ENCODE peak calls at places on chromosomes 1 and 21, in ten cellular contexts. D, U, X, O, E, V, J, G, F and Y are unnamed samples.

GRCh38 chr1:12629974-12630760 is 12.2 kb upstream of the DHRS3 start:
- DNase-seq in O (no peak), F (no peak), E (no peak), J (no peak), X (no peak), V (no peak), G (peak), U (no peak), D (no peak), Y (no peak)

GRCh38 chr1:114482585-114482984 is 28.4 kb downstream of the TRIM33 start:
- DNase-seq in V (no peak), O (no peak), U (peak), F (no peak), D (no peak), G (no peak), J (peak), X (no peak), E (no peak), Y (no peak)

GRCh38 chr1:232142403-232143314 is 487.3 kb downstream of the SIPA1L2 start:
- DNase-seq in G (no peak), O (peak), V (peak), J (no peak), E (no peak), U (peak), X (no peak), D (peak), F (peak), Y (peak)

GRCh38 chr1:174200746-174201145 is 41.4 kb downstream of the RABGAP1L start:
- DNase-seq in V (no peak), U (no peak), D (no peak), G (no peak), E (no peak), X (no peak), O (no peak), J (no peak), F (no peak), Y (no peak)

GRCh38 chr1:24126023-24126671 is 14.2 kb upstream of the MYOM3 start:
- DNase-seq in V (no peak), X (no peak), G (peak), F (no peak), D (peak), E (no peak), U (no peak), O (no peak), J (no peak), Y (no peak)

GRCh38 chr1:225760531-225760930 is 17.1 kb upstream of the SRP9 start:
- DNase-seq in V (peak), U (no peak), D (no peak), G (no peak), E (no peak), J (no peak), O (peak), F (no peak), X (no peak), Y (no peak)

GRCh38 chr1:28580706-28581530 is 11.1 kb upstream of the RAB42 start:
- DNase-seq in U (peak), E (no peak), X (peak), G (peak), D (peak), V (peak), J (no peak), F (no peak), O (peak), Y (peak)

GRCh38 chr1:60825593-60825992 is 256.8 kb upstream of the NFIA start:
- DNase-seq in D (no peak), G (no peak), E (no peak), V (no peak), O (no peak), F (peak), J (peak), X (no peak), U (peak), Y (no peak)

GRCh38 chr21:32046191-32046590 is 173.4 kb downstream of the HUNK start:
- DNase-seq in V (no peak), J (no peak), G (no peak), F (no peak), E (no peak), X (no peak), D (no peak), O (no peak), U (no peak), Y (peak)

GRCh38 chr1:213669964-213670691 is 317.6 kb upstream of the PROX1 start:
- DNase-seq in U (peak), O (no peak), V (no peak), X (no peak), D (no peak), J (no peak), G (no peak), F (no peak), E (no peak), Y (no peak)

GRCh38 chr1:187153047-187153446 is 324.3 kb downstream of the PLA2G4A start:
- DNase-seq in U (no peak), V (no peak), D (no peak), O (no peak), E (no peak), X (no peak), G (no peak), J (no peak), F (no peak), Y (no peak)

GRCh38 chr1:87226341-87226760 is 102.3 kb upstream of the LMO4 start:
- DNase-seq in F (peak), O (peak), V (peak), D (peak), G (peak), X (peak), J (no peak), U (peak), E (peak), Y (peak)

GRCh38 chr1:37841652-37842051 is 17.7 kb downstream of the MTF1 start:
- DNase-seq in V (no peak), O (no peak), U (no peak), E (no peak), G (no peak), F (no peak), D (no peak), J (no peak), X (no peak), Y (no peak)

GRCh38 chr1:89531480-89532139 is 7.0 kb downstream of the LRRC8B start:
- DNase-seq in X (no peak), O (no peak), D (no peak), F (no peak), V (no peak), J (no peak), G (no peak), U (no peak), E (no peak), Y (no peak)

GRCh38 chr1:1426961-1427934 is 6.2 kb upstream of the ANKRD65 start:
- DNase-seq in J (no peak), U (peak), E (no peak), G (peak), X (peak), D (no peak), V (peak), O (peak), F (peak), Y (no peak)

GRCh38 chr1:94335950-94336349 is 82.2 kb upstream of the ABCD3 start:
- DNase-seq in F (no peak), D (peak), U (peak), E (peak), O (peak), J (peak), V (peak), X (peak), G (no peak), Y (peak)

GRCh38 chr1:41018039-41018438 is 3.5 kb downstream of the SLFNL1 start:
- DNase-seq in O (peak), G (no peak), X (no peak), V (no peak), D (no peak), E (no peak), U (no peak), F (no peak), J (no peak), Y (no peak)

GRCh38 chr1:154751690-154752089 is 118.4 kb downstream of the KCNN3 start:
- DNase-seq in U (no peak), G (no peak), D (peak), V (no peak), X (no peak), F (no peak), J (no peak), E (no peak), O (no peak), Y (peak)

GRCh38 chr1:62435231-62436038 is 1.4 kb upstream of the USP1 start:
- DNase-seq in G (no peak), X (no peak), E (no peak), U (peak), F (no peak), V (peak), J (no peak), D (no peak), O (peak), Y (no peak)

GRCh38 chr1:205688171-205688570 is 7.9 kb upstream of the SLC45A3 start:
- DNase-seq in F (no peak), E (no peak), G (peak), O (peak), X (no peak), U (no peak), J (no peak), V (no peak), D (no peak), Y (no peak)

GRCh38 chr1:43834280-43835140 is 99.1 kb upstream of the ARTN start:
- DNase-seq in D (peak), U (no peak), F (peak), X (peak), E (no peak), G (peak), V (no peak), O (no peak), J (peak), Y (peak)

GRCh38 chr1:161131721-161132409 is 602 bp downstream of the DEDD start:
- DNase-seq in G (no peak), F (no peak), U (peak), X (peak), V (no peak), E (no peak), O (no peak), J (no peak), D (peak), Y (peak)

GRCh38 chr21:15054089-15054488 is 10.7 kb downstream of the NRIP1 start:
- DNase-seq in O (no peak), D (no peak), X (no peak), F (no peak), V (no peak), G (no peak), U (no peak), J (no peak), E (no peak), Y (no peak)

GRCh38 chr1:231590453-231591198 is 36.0 kb upstream of the DISC1 start:
- DNase-seq in O (no peak), E (peak), D (peak), U (peak), V (peak), G (no peak), J (no peak), F (no peak), X (peak), Y (peak)

GRCh38 chr1:94864821-94865220 is 44.7 kb downstream of the SLC44A3 start:
- DNase-seq in E (no peak), G (no peak), F (no peak), V (peak), D (peak), O (no peak), J (no peak), X (peak), U (peak), Y (peak)

GRCh38 chr1:4428711-4429110 is 225.7 kb upstream of the AJAP1 start:
- DNase-seq in F (no peak), G (no peak), V (no peak), J (no peak), U (no peak), D (no peak), X (no peak), E (no peak), O (no peak), Y (no peak)

GRCh38 chr1:8858888-8859706 is 19.4 kb downstream of the ENO1 start:
- DNase-seq in F (no peak), X (peak), D (peak), E (no peak), G (no peak), U (peak), O (no peak), J (no peak), V (no peak), Y (peak)

GRCh38 chr1:97903626-97904025 is 17.2 kb downstream of the DPYD start:
- DNase-seq in G (no peak), E (no peak), J (no peak), F (no peak), D (peak), X (no peak), O (no peak), V (no peak), U (no peak), Y (peak)

GRCh38 chr1:170310014-170310405 is 164.3 kb downstream of the NTMT2 start:
- DNase-seq in X (no peak), O (no peak), E (no peak), U (no peak), V (no peak), F (no peak), J (no peak), D (peak), G (no peak), Y (no peak)

GRCh38 chr1:245698860-245699259 is 544.1 kb downstream of the KIF26B start:
- DNase-seq in X (no peak), G (no peak), U (no peak), D (no peak), O (no peak), E (no peak), V (no peak), J (no peak), F (peak), Y (no peak)

GRCh38 chr1:171563675-171564074 is 58.4 kb upstream of the MYOCOS start:
- DNase-seq in D (peak), U (no peak), V (no peak), G (no peak), X (no peak), O (no peak), E (no peak), J (no peak), F (no peak), Y (peak)

GRCh38 chr1:201754353-201754752 is 74.6 kb upstream of the IPO9 start:
- DNase-seq in U (peak), X (no peak), V (no peak), G (no peak), J (no peak), F (no peak), D (peak), O (no peak), E (no peak), Y (peak)

GRCh38 chr21:41066086-41066938 is 101.6 kb upstream of the BACE2 start:
- DNase-seq in V (no peak), U (no peak), X (no peak), D (no peak), F (no peak), O (no peak), G (no peak), E (no peak), J (no peak), Y (peak)

GRCh38 chr1:21599402-21599801 is 69.8 kb downstream of the RAP1GAP start:
- DNase-seq in O (no peak), G (peak), U (no peak), E (no peak), D (no peak), V (no peak), X (no peak), J (no peak), F (no peak), Y (no peak)

GRCh38 chr21:16071082-16071481 is 341.3 kb downstream of the USP25 start:
- DNase-seq in O (no peak), U (peak), J (no peak), V (peak), F (peak), X (no peak), D (peak), G (no peak), E (no peak), Y (peak)
- H3K4me3 ChIP-seq in O (peak), U (no peak), J (no peak), V (peak), F (peak), X (no peak), D (peak), G (peak), E (no peak), Y (peak)

GRCh38 chr1:11170102-11170501 is 19.1 kb upstream of the ANGPTL7 start:
- DNase-seq in G (no peak), X (no peak), U (no peak), E (no peak), J (no peak), V (no peak), D (no peak), O (no peak), F (no peak), Y (no peak)
- TF ChIP-seq CTCF in G (no peak), X (no peak), U (no peak), E (no peak), J (no peak), V (no peak), D (no peak), O (no peak), F (no peak), Y (no peak)

GRCh38 chr1:223748773-223749733 is 36.7 kb downstream of the CAPN2 start:
- DNase-seq in O (peak), V (peak), G (peak), X (peak), F (peak), E (no peak), D (peak), J (peak), U (peak), Y (peak)
- H3K4me3 ChIP-seq in O (peak), V (peak), G (peak), X (peak), F (peak), E (peak), D (no peak), J (peak), U (peak), Y (peak)

DNA sequence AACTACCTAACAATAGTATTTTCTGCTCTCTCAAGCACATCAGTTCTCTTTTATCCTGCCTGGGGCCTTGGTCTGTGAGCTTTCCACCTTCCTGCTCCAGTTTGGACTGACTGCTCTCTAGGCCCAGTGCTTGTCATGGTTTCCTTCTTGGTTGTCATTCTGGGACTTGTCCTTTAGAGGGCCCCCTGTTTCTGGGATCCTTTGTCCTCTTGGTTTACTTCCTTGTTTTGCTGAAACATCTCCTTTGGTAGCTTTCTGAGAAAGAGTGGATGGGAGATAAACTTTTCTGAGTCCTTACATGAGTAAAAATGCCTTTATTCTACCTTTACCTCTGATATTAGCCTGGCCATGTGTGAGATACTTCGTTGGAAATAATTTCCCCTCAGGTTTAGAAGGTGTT is 4.7 kb downstream of the SLC1A7 start:
- DNase-seq in J (no peak), E (no peak), D (peak), X (no peak), G (no peak), F (no peak), V (no peak), U (peak), O (no peak), Y (no peak)
- TF ChIP-seq CTCF in J (peak), E (no peak), D (peak), X (no peak), G (no peak), F (no peak), V (no peak), U (peak), O (no peak), Y (peak)

GRCh38 chr1:209583408-209583807 is at the start of gene CAMK1G:
- DNase-seq in E (no peak), U (peak), X (peak), V (peak), D (peak), O (no peak), F (no peak), J (no peak), G (no peak), Y (peak)
- H3K4me3 ChIP-seq in E (no peak), U (peak), X (peak), V (peak), D (no peak), O (no peak), F (peak), J (no peak), G (peak), Y (peak)

GRCh38 chr1:10515627-10516026 is 40.9 kb downstream of the PEX14 start:
- DNase-seq in U (no peak), X (no peak), F (no peak), D (no peak), V (no peak), E (no peak), O (no peak), J (no peak), G (no peak), Y (no peak)
- TF ChIP-seq CTCF in U (no peak), X (no peak), F (no peak), D (no peak), V (no peak), E (no peak), O (no peak), J (no peak), G (no peak), Y (no peak)

GRCh38 chr1:47537966-47538365 is 100.1 kb downstream of the FOXD2 start:
- DNase-seq in D (no peak), X (no peak), U (no peak), V (no peak), O (no peak), F (no peak), G (no peak), E (no peak), J (no peak), Y (no peak)
- H3K4me3 ChIP-seq in D (no peak), X (no peak), U (no peak), V (no peak), O (no peak), F (no peak), G (no peak), E (no peak), J (no peak), Y (no peak)

DNA sequence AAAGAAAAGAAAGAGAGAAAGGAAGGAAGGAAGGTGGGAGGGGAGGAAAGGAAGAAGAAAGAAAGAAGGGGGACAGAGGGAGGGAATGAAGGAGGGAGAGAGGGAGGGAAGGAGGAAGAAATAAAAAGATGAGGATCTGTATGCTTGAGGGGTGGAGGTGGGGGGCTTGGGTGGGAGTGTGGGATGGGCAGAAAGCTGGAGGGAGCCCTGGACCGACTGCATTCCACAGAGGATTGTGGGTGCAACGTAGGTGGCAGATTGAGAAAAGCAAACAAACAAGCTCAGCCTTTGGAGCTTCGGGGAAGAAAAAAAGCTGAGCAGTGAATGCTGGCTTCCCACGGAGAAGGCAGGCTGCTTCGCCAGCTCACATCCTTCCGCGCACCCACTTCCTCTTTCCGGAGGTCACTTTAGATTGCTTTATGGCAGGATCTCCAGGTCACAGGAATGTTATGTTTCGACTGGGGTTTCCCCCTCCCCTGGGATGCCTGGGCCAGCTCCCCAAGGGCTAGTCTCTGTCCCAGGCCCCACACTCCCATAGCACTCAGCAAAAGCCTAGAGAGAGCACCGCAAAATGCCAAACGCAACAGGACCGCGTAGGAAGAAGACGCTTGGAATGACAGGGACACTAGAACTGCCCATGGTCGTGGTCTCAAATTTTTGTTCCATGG is 20.7 kb upstream of the LGALS8 start:
- DNase-seq in X (peak), D (peak), V (peak), G (peak), J (peak), F (no peak), O (no peak), U (peak), E (peak), Y (peak)
- TF ChIP-seq CTCF in X (no peak), D (no peak), V (no peak), G (no peak), J (no peak), F (no peak), O (no peak), U (no peak), E (no peak), Y (no peak)

DNA sequence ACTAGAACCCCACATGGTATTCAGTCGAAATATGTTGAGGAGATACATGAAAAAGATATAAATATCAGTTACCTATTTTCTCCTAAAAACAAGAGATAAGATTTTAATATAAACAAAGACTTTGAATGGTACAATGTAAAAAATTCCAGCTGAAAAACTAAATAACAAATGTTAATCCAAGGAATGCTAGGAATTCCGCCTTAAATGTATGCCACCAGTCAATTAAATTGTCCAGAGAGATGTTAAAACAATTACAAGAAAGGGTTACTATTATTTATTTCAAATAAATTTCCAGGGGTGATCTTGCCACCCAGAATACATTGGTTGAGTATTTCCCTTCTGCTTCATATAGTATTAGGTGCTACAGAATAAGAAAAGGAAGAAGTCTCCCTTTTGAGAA is 4.2 kb downstream of the ADSS2 start:
- DNase-seq in F (no peak), O (no peak), V (no peak), U (peak), J (no peak), G (no peak), D (no peak), X (no peak), E (no peak), Y (no peak)
- H3K4me3 ChIP-seq in F (no peak), O (no peak), V (no peak), U (peak), J (no peak), G (no peak), D (no peak), X (peak), E (no peak), Y (no peak)

GRCh38 chr1:33256335-33256700 is at the start of gene ZNF362:
- DNase-seq in E (no peak), X (peak), D (peak), F (peak), J (peak), O (no peak), V (peak), U (peak), G (peak), Y (peak)
- TF ChIP-seq CTCF in E (no peak), X (no peak), D (no peak), F (no peak), J (no peak), O (peak), V (no peak), U (no peak), G (no peak), Y (peak)